ENCODE peak calls at places on chromosomes 13 and 19, in four cellular contexts. D is cardiac fibroblast; V is CD8-positive, alpha-beta T cell; M is choroid plexus epithelial cell. G is an unnamed sample.

GRCh38 chr19:33441277-33441699 is 67.8 kb downstream of the CEBPG start:
- DNase-seq in D (no peak), V (no peak), M (no peak), G (peak; percentile 8)

GRCh38 chr19:35958660-35959039 is 22.5 kb downstream of the LRFN3 start:
- DNase-seq in D (no peak), V (no peak), M (no peak), G (no peak)

GRCh38 chr19:41696402-41697197 is 8.5 kb upstream of the CEACAM7 start:
- DNase-seq in D (peak; percentile 2), V (no peak), M (peak; percentile 1), G (peak; percentile 15)

GRCh38 chr13:113928701-113929627 is 44.9 kb downstream of the C13orf46 start:
- DNase-seq in D (peak; percentile 65), V (no peak), M (peak; percentile 60), G (no peak)

GRCh38 chr19:9818175-9818733 is 625 bp downstream of the FBXL12 start:
- DNase-seq in D (no peak), V (no peak), M (no peak), G (peak; percentile 21)

GRCh38 chr19:52248256-52248655 is 21.1 kb upstream of the ZNF766 start:
- DNase-seq in D (peak; percentile 69), V (peak; percentile 62), M (peak; percentile 73), G (peak; percentile 35)

GRCh38 chr13:73141292-73141771 is 82.5 kb downstream of the KLF5 start:
- DNase-seq in D (peak; percentile 14), V (no peak), M (peak; percentile 28), G (peak; percentile 22)

GRCh38 chr13:78194904-78195639 is 276.4 kb upstream of the EDNRB start:
- DNase-seq in D (peak; percentile 66), V (no peak), M (peak; percentile 2), G (no peak)

GRCh38 chr13:51590966-51591627 is 6.8 kb downstream of the WDFY2 start:
- DNase-seq in D (peak; percentile 93), V (no peak), M (peak; percentile 92), G (no peak)

GRCh38 chr19:34217952-34218817 is 36.2 kb upstream of the GARRE1 start:
- DNase-seq in D (peak; percentile 92), V (peak; percentile 71), M (peak; percentile 99), G (peak; percentile 42)

GRCh38 chr19:12975221-12975756 is 5.9 kb downstream of the DAND5 start:
- DNase-seq in D (no peak), V (no peak), M (no peak), G (no peak)

GRCh38 chr13:31722684-31723083 is 16.6 kb upstream of the RXFP2 start:
- DNase-seq in D (peak; percentile 8), V (no peak), M (peak; percentile 16), G (no peak)

GRCh38 chr19:6333439-6333838 is at the start of gene ACER1:
- DNase-seq in D (no peak), V (no peak), M (no peak), G (no peak)

GRCh38 chr19:51600940-51601575 is 29.1 kb downstream of the SIGLEC5 start:
- DNase-seq in D (no peak), V (peak; percentile 13), M (no peak), G (no peak)

GRCh38 chr13:101019126-101019525 is 344.5 kb upstream of the TMTC4 start:
- DNase-seq in D (peak; percentile 2), V (no peak), M (no peak), G (no peak)

GRCh38 chr19:34320277-34320676 is 44.7 kb upstream of the GPI start:
- DNase-seq in D (no peak), V (no peak), M (no peak), G (no peak)

GRCh38 chr19:49497047-49497789 is 984 bp downstream of the RPS11 start:
- DNase-seq in D (peak; percentile 70), V (peak; percentile 78), M (peak; percentile 71), G (peak; percentile 88)

GRCh38 chr13:102678339-102679122 is 16.3 kb downstream of the METTL21C start:
- DNase-seq in D (no peak), V (no peak), M (no peak), G (no peak)
- H3K4me3 ChIP-seq in D (no peak overlapping the region), V (no peak overlapping the region), M (no peak overlapping the region), G (no peak overlapping the region)

DNA sequence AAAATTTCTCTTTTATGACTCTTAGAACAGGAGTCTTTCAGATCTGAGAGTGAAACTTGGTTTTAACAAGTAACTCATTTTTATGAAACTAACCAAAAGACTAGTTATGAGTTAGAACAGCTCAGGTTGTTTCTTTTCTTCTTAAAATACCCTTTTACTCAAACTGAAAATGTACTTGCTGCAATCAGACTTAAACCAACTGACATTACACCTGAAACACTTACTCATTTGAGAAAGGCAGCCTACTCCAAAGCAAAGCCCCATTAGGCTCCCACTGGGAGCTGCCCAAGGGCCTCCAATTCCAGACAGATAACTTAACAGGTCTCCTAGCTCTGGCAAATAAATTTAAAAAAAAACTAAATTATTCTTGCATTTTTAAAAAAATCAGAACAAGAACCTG is 3.6 kb downstream of the FOXO1 start:
- DNase-seq in D (peak; percentile 21), V (no peak), M (peak; percentile 39), G (no peak)
- H3K4me3 ChIP-seq in D (no peak overlapping the region), V (no peak overlapping the region), M (peak overlapping the region; percentile 95), G (no peak overlapping the region)

DNA sequence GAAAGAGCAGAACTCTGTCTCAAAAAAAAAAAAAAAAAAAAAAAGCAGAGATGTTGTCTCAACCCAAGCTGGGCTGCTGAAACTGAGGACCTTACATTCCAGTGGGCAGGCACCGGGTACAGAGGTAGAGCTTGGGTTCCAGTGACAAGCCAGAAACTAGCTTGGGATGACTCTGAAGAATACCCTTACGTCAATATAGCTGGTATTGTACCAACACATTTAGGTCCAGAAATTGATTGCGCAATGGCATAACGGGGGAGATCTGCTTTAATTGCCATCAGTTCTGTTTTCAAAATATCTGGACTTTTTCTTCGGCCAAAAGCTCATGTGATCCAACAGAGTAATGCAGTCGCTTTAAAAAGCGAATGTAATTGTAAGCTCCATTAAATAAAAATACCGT is 103.1 kb upstream of the UBL3 start:
- DNase-seq in D (no peak), V (no peak), M (no peak), G (no peak)
- H3K4me3 ChIP-seq in D (no peak overlapping the region), V (peak overlapping the region; percentile 46), M (no peak overlapping the region), G (no peak overlapping the region)

GRCh38 chr19:44807652-44808462 is 1.0 kb upstream of the BCAM start:
- DNase-seq in D (peak; percentile 35), V (no peak), M (peak; percentile 32), G (peak; percentile 19)

GRCh38 chr19:44807162-44807561 is 1.7 kb upstream of the BCAM start:
- DNase-seq in D (no peak), V (no peak), M (no peak), G (peak; percentile 71)

GRCh38 chr19:44809856-44810554 is 1.1 kb downstream of the BCAM start:
- DNase-seq in D (no peak), V (no peak), M (no peak), G (no peak)

GRCh38 chr19:44810555-44811447 is 1.9 kb downstream of the BCAM start:
- DNase-seq in D (no peak), V (no peak), M (no peak), G (no peak)

GRCh38 chr19:44808463-44809371 is at the start of gene BCAM:
- DNase-seq in D (peak; percentile 33), V (no peak), M (peak; percentile 69), G (no peak)
- H3K4me3 ChIP-seq in D (peak within 1 kb of the TSS; percentile 56), V (no peak within 1 kb of the TSS), M (peak within 1 kb of the TSS; percentile 60), G (peak within 1 kb of the TSS; percentile 31)

GRCh38 chr13:43316997-43317396 is 293.6 kb downstream of the DNAJC15 start:
- DNase-seq in D (peak; percentile 72), V (no peak), M (peak; percentile 72), G (no peak)
- H3K4me3 ChIP-seq in D (peak overlapping the region; percentile 15), V (no peak overlapping the region), M (peak overlapping the region; percentile 29), G (no peak overlapping the region)

GRCh38 chr13:108269601-108270328 is at the start of gene TNFSF13B:
- DNase-seq in D (peak; percentile 54), V (peak; percentile 18), M (peak; percentile 61), G (peak; percentile 71)
- H3K4me3 ChIP-seq in D (peak within 1 kb of the TSS; percentile 50), V (peak within 1 kb of the TSS; percentile 43), M (peak within 1 kb of the TSS; percentile 66), G (no peak within 1 kb of the TSS)

GRCh38 chr19:18501832-18502231 is 20.0 kb downstream of the ELL start:
- DNase-seq in D (no peak), V (no peak), M (no peak), G (no peak)

GRCh38 chr19:18501351-18501750 is 20.5 kb downstream of the ELL start:
- DNase-seq in D (no peak), V (no peak), M (no peak), G (no peak)

GRCh38 chr19:18502236-18502632 is 19.6 kb downstream of the ELL start:
- DNase-seq in D (no peak), V (no peak), M (no peak), G (no peak)

GRCh38 chr19:18500376-18500775 is 21.5 kb downstream of the ELL start:
- DNase-seq in D (no peak), V (no peak), M (no peak), G (no peak)

GRCh38 chr19:18500820-18501219 is 21.1 kb downstream of the ELL start:
- DNase-seq in D (no peak), V (no peak), M (no peak), G (no peak)
- H3K4me3 ChIP-seq in D (no peak overlapping the region), V (no peak overlapping the region), M (no peak overlapping the region), G (no peak overlapping the region)

GRCh38 chr19:10862561-10863106 is 8.7 kb upstream of the CARM1 start:
- DNase-seq in D (no peak), V (no peak), M (no peak), G (no peak)

GRCh38 chr19:10864538-10864899 is 6.8 kb upstream of the CARM1 start:
- DNase-seq in D (peak; percentile 79), V (peak; percentile 82), M (peak; percentile 82), G (peak; percentile 82)

GRCh38 chr19:10861118-10861651 is 10.2 kb upstream of the CARM1 start:
- DNase-seq in D (peak; percentile 50), V (peak; percentile 27), M (peak; percentile 56), G (peak; percentile 52)

GRCh38 chr19:10866495-10866894 is 4.9 kb upstream of the CARM1 start:
- DNase-seq in D (no peak), V (no peak), M (no peak), G (no peak)

GRCh38 chr19:10863107-10863700 is 8.1 kb upstream of the CARM1 start:
- DNase-seq in D (peak; percentile 64), V (no peak), M (peak; percentile 84), G (peak; percentile 33)
- H3K4me3 ChIP-seq in D (no peak overlapping the region), V (no peak overlapping the region), M (no peak overlapping the region), G (no peak overlapping the region)

G was measured in small intestine.